ENCODE peak calls at places on chromosomes 1 and 21, in six cellular contexts. S, M, U, Q, K and N are unnamed samples.

GRCh38 chr1:246425139-246425794 is 81.8 kb downstream of the SMYD3 start:
- DNase-seq in M (no peak), S (no peak), K (no peak), U (no peak), Q (no peak), N (no peak)

GRCh38 chr1:47533176-47534039 is 95.6 kb downstream of the FOXD2 start:
- DNase-seq in Q (peak), U (peak), S (no peak), M (peak), K (no peak), N (no peak)

GRCh38 chr1:112298558-112298957 is 97.5 kb upstream of the CTTNBP2NL start:
- DNase-seq in U (no peak), Q (no peak), K (no peak), M (peak), S (no peak), N (no peak)

GRCh38 chr1:35660581-35661473 is 19.5 kb upstream of the PSMB2 start:
- DNase-seq in U (no peak), Q (peak), M (peak), S (no peak), K (no peak), N (no peak)

GRCh38 chr1:203442821-203443220 is 32.8 kb upstream of the PRELP start:
- DNase-seq in U (no peak), K (no peak), S (no peak), Q (no peak), M (no peak), N (no peak)

GRCh38 chr1:39592069-39592468 is 15.5 kb upstream of the PABPC4 start:
- DNase-seq in U (no peak), M (no peak), K (no peak), S (no peak), Q (no peak), N (no peak)

GRCh38 chr1:4052657-4053056 is 152.6 kb upstream of the C1orf174 start:
- DNase-seq in K (no peak), S (no peak), U (no peak), Q (no peak), M (no peak), N (no peak)

GRCh38 chr1:5651964-5652751 is 340.1 kb downstream of the NPHP4 start:
- DNase-seq in K (no peak), M (no peak), S (no peak), U (no peak), Q (no peak), N (no peak)

GRCh38 chr1:197178998-197179397 is 32.5 kb upstream of the ASPM start:
- DNase-seq in S (no peak), Q (no peak), M (no peak), U (no peak), K (no peak), N (no peak)

GRCh38 chr1:22817462-22817861 is 106.8 kb downstream of the EPHB2 start:
- DNase-seq in U (no peak), S (no peak), M (no peak), Q (no peak), K (no peak), N (no peak)

GRCh38 chr21:46604975-46605758 is at the start of gene S100B:
- DNase-seq in S (no peak), M (no peak), K (no peak), U (peak), Q (peak), N (no peak)

GRCh38 chr1:6348511-6349191 is 44.9 kb downstream of the ACOT7 start:
- DNase-seq in S (peak), M (no peak), U (no peak), K (no peak), Q (no peak), N (peak)

GRCh38 chr1:175498002-175498401 is 245.4 kb downstream of the TNR start:
- DNase-seq in M (no peak), S (no peak), K (no peak), Q (no peak), U (no peak), N (no peak)

GRCh38 chr1:88684482-88685238 is 587 bp downstream of the PKN2 start:
- DNase-seq in U (peak), M (peak), S (peak), K (peak), Q (no peak), N (peak)

GRCh38 chr1:86394416-86394815 is 1.7 kb downstream of the ODF2L start:
- DNase-seq in S (no peak), U (no peak), M (no peak), Q (no peak), K (no peak), N (no peak)

GRCh38 chr1:88035578-88035977 is 648.5 kb upstream of the PKN2 start:
- DNase-seq in K (no peak), Q (no peak), M (no peak), U (no peak), S (no peak), N (no peak)

GRCh38 chr1:110003747-110004428 is 19.3 kb downstream of the AHCYL1 start:
- DNase-seq in Q (peak), M (peak), U (no peak), S (no peak), K (no peak), N (no peak)

GRCh38 chr1:168560370-168560769 is 16.0 kb upstream of the XCL1 start:
- DNase-seq in Q (no peak), K (no peak), M (no peak), S (no peak), U (no peak), N (no peak)

GRCh38 chr1:59638172-59638800 is 176.5 kb upstream of the HOOK1 start:
- DNase-seq in K (no peak), U (no peak), M (no peak), S (no peak), Q (no peak), N (no peak)

GRCh38 chr1:154386643-154387352 is 18.3 kb upstream of the IL6R start:
- DNase-seq in M (no peak), K (peak), U (no peak), S (peak), Q (no peak), N (peak)

GRCh38 chr1:15465674-15466073 is 9.1 kb downstream of the CELA2A start:
- DNase-seq in S (no peak), Q (no peak), K (no peak), U (no peak), M (no peak), N (no peak)

GRCh38 chr1:64572222-64572900 is 102.4 kb downstream of the CACHD1 start:
- DNase-seq in U (peak), K (no peak), S (no peak), M (no peak), Q (no peak), N (no peak)

GRCh38 chr1:203077956-203078355 is 7.9 kb downstream of the MYOG start:
- DNase-seq in U (no peak), K (no peak), Q (no peak), M (no peak), S (no peak), N (no peak)

GRCh38 chr1:59597420-59598199 is 217.1 kb upstream of the HOOK1 start:
- DNase-seq in S (no peak), U (no peak), Q (no peak), M (no peak), K (no peak), N (no peak)

GRCh38 chr1:198657550-198658064 is 18.8 kb downstream of the PTPRC start:
- DNase-seq in S (no peak), M (no peak), K (no peak), U (no peak), Q (peak), N (no peak)

GRCh38 chr1:67754526-67754920 is 69.5 kb downstream of the GADD45A start:
- DNase-seq in U (no peak), K (no peak), S (no peak), M (no peak), Q (no peak), N (no peak)

GRCh38 chr1:171477804-171478203 is 7.5 kb upstream of the PRRC2C start:
- DNase-seq in S (no peak), M (no peak), Q (no peak), K (no peak), U (no peak), N (no peak)

GRCh38 chr1:174352117-174352516 is 95.6 kb upstream of the GPR52 start:
- DNase-seq in S (no peak), U (peak), Q (no peak), K (no peak), M (no peak), N (no peak)

GRCh38 chr1:36710008-36710407 is 227.3 kb upstream of the CSF3R start:
- DNase-seq in K (no peak), S (no peak), U (peak), Q (no peak), M (no peak), N (no peak)